ENCODE peak calls at places on chromosomes 16 and 17, in six cellular contexts. V is AG04450, W is neural crest cell, Z is GM10248, D is brain microvascular endothelial cell, M is A549. N is an unnamed sample.

GRCh38 chr17:67137026-67137370 is 92.6 kb downstream of the CACNG1 start:
- DNase-seq in V (no peak), W (no peak), Z (no peak), D (no peak), M (no peak), N (no peak)

GRCh38 chr16:4375717-4376116 is 4.1 kb downstream of the VASN start:
- DNase-seq in V (no peak), W (no peak), Z (no peak), D (no peak), M (no peak), N (no peak)

GRCh38 chr17:73710095-73710592 is 65.9 kb upstream of the SDK2 start:
- DNase-seq in V (peak), W (peak), Z (peak), D (peak), M (peak), N (peak)

GRCh38 chr16:24525970-24526559 is 13.3 kb upstream of the RBBP6 start:
- DNase-seq in V (no peak), W (no peak), Z (no peak), D (no peak), M (peak), N (no peak)

GRCh38 chr17:41914358-41914766 is 4.4 kb downstream of the ACLY start:
- DNase-seq in V (no peak), W (no peak), Z (no peak), D (peak), M (no peak), N (no peak)

GRCh38 chr16:24737391-24737871 is 8.0 kb downstream of the TNRC6A start:
- DNase-seq in V (no peak), W (no peak), Z (no peak), D (peak), M (no peak), N (no peak)

GRCh38 chr17:4566785-4567184 is 6.4 kb upstream of the GGT6 start:
- DNase-seq in V (no peak), W (peak), Z (peak), D (peak), M (peak), N (peak)

GRCh38 chr16:67882374-67883145 is 2.1 kb upstream of the NRN1L start:
- DNase-seq in V (no peak), W (no peak), Z (no peak), D (no peak), M (no peak), N (no peak)

GRCh38 chr16:86942469-86943175 is 364.3 kb downstream of the FOXL1 start:
- DNase-seq in V (no peak), W (no peak), Z (no peak), D (peak), M (no peak), N (no peak)

GRCh38 chr16:87295259-87295658 is 21.9 kb downstream of the C16orf95 start:
- DNase-seq in V (no peak), W (no peak), Z (no peak), D (no peak), M (no peak), N (no peak)

GRCh38 chr17:68182940-68183551 is 64.8 kb upstream of the AMZ2 start:
- DNase-seq in V (no peak), W (no peak), Z (peak), D (no peak), M (no peak), N (peak)

GRCh38 chr17:32936894-32937500 is 9.0 kb downstream of the TMEM98 start:
- DNase-seq in V (peak), W (peak), Z (peak), D (peak), M (peak), N (peak)

GRCh38 chr16:74309789-74310781 is 13.5 kb downstream of the PSMD7 start:
- DNase-seq in V (peak), W (no peak), Z (peak), D (peak), M (peak), N (peak)

GRCh38 chr16:48117217-48118105 is 38.3 kb downstream of the ABCC12 start:
- DNase-seq in V (no peak), W (peak), Z (peak), D (peak), M (peak), N (peak)

GRCh38 chr17:47205419-47205963 is 3.7 kb upstream of the MYL4 start:
- DNase-seq in V (no peak), W (no peak), Z (peak), D (peak), M (no peak), N (peak)

GRCh38 chr16:3731126-3731935 is 14.0 kb upstream of the TRAP1 start:
- DNase-seq in V (no peak), W (no peak), Z (no peak), D (no peak), M (no peak), N (no peak)

GRCh38 chr16:85888405-85889331 is 10.3 kb upstream of the IRF8 start:
- DNase-seq in V (no peak), W (no peak), Z (peak), D (peak), M (peak), N (peak)

GRCh38 chr17:66990047-66990446 is 25.5 kb downstream of the CACNG4 start:
- DNase-seq in V (no peak), W (no peak), Z (no peak), D (no peak), M (no peak), N (no peak)

GRCh38 chr17:79406316-79406715 is 204.5 kb downstream of the RBFOX3 start:
- DNase-seq in V (no peak), W (no peak), Z (no peak), D (no peak), M (no peak), N (no peak)

GRCh38 chr17:41762391-41762790 is 24.1 kb downstream of the JUP start:
- DNase-seq in V (no peak), W (no peak), Z (no peak), D (no peak), M (no peak), N (no peak)

GRCh38 chr17:13575922-13576419 is 25.8 kb downstream of the HS3ST3A1 start:
- DNase-seq in V (no peak), W (no peak), Z (no peak), D (no peak), M (no peak), N (no peak)

GRCh38 chr16:85380905-85381737 is 232.0 kb upstream of the GSE1 start:
- DNase-seq in V (no peak), W (no peak), Z (no peak), D (no peak), M (no peak), N (no peak)

GRCh38 chr17:58417300-58418092 is at the start of gene RNF43:
- DNase-seq in V (peak), W (peak), Z (peak), D (peak), M (peak), N (peak)

GRCh38 chr17:5077781-5078105 is 524 bp upstream of the ZFP3 start:
- DNase-seq in V (no peak), W (no peak), Z (no peak), D (no peak), M (no peak), N (no peak)

GRCh38 chr16:78656887-78657286 is 557.4 kb downstream of the WWOX start:
- DNase-seq in V (no peak), W (no peak), Z (no peak), D (no peak), M (no peak), N (no peak)

GRCh38 chr17:61444831-61445230 is 7.4 kb upstream of the TBX4 start:
- DNase-seq in V (no peak), W (no peak), Z (no peak), D (no peak), M (peak), N (no peak)

GRCh38 chr16:30783280-30784109 is 3.5 kb downstream of the ZNF629 start:
- DNase-seq in V (no peak), W (no peak), Z (no peak), D (no peak), M (no peak), N (no peak)

GRCh38 chr16:58756650-58757332 is 22.7 kb upstream of the GOT2 start:
- DNase-seq in V (no peak), W (no peak), Z (no peak), D (no peak), M (no peak), N (no peak)

GRCh38 chr17:82223517-82223916 is 5.3 kb upstream of the SLC16A3 start:
- DNase-seq in V (no peak), W (no peak), Z (no peak), D (no peak), M (no peak), N (no peak)

GRCh38 chr16:3171855-3172593 is 16.0 kb upstream of the OR1F1 start:
- DNase-seq in V (no peak), W (no peak), Z (no peak), D (peak), M (peak), N (peak)

GRCh38 chr17:4998666-4999428 is 1.1 kb downstream of the KIF1C start:
- DNase-seq in V (no peak), W (no peak), Z (peak), D (no peak), M (peak), N (peak)

GRCh38 chr17:31687505-31688126 is 171.4 kb downstream of the COPRS start:
- DNase-seq in V (no peak), W (no peak), Z (no peak), D (no peak), M (no peak), N (no peak)

GRCh38 chr17:9071016-9071415 is 49.7 kb downstream of the NTN1 start:
- DNase-seq in V (no peak), W (no peak), Z (no peak), D (no peak), M (no peak), N (no peak)

GRCh38 chr17:68248199-68248825 is 469 bp downstream of the AMZ2 start:
- DNase-seq in V (no peak), W (no peak), Z (no peak), D (peak), M (peak), N (no peak)

GRCh38 chr17:51107666-51108227 is 12.9 kb downstream of the SPAG9 start:
- DNase-seq in V (no peak), W (no peak), Z (no peak), D (no peak), M (no peak), N (no peak)

GRCh38 chr17:66459811-66460270 is 157.4 kb downstream of the PRKCA start:
- DNase-seq in V (peak), W (no peak), Z (no peak), D (peak), M (peak), N (peak)

DNA sequence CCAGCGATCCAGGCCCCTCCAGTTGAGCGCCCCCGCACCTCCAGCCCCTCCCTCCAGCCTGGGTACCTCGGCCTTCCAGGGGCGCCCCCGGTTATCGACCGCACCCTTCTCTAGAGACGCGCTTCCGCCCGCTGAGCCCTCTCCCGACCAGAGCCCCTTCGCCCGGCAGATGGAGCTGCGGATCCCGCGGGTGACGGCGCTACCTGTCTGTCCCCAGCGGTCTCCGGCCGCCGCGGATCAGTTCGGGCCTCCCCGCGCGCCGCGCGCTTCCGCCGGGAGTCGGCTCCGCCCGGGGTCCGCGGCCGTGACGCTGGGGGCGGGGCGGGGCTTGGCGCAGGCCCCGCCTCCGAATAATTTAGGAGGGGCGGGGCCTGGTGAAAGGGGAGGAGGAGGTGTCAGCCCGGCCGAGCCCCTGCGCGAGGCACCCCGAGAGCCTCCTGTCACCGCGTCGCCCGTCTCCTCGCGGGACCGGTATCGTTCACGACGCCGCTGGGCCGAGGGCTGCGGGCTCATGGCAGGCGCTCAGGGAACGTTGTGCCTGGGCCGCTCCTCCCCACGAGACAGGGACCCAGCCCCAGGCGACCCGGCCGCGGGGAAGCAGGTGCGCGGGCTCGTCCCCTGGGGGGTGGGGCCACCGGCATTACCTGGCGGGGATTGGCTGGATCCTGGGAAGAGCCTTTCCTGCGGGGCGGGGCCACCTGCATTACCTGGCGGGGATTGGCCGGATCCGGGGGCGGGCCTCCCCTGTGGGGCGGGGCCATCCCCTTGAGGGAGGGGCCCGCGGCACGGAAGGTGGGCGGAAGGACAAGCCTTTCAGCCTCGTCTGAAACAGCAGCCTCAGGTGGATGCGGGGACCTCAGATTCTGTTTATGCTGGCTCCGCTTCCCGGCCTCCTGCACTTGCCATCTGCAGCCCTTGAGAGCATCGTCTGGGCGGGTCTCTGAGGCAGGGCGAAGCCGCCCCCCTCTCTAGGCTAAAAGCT is at the start of gene SPATA2L:
- DNase-seq in V (no peak), W (peak), Z (peak), D (peak), M (peak), N (peak)
- TF ChIP-seq CTCF in V (no peak), W (peak), Z (peak), D (peak), M (no peak), N (peak)

DNA sequence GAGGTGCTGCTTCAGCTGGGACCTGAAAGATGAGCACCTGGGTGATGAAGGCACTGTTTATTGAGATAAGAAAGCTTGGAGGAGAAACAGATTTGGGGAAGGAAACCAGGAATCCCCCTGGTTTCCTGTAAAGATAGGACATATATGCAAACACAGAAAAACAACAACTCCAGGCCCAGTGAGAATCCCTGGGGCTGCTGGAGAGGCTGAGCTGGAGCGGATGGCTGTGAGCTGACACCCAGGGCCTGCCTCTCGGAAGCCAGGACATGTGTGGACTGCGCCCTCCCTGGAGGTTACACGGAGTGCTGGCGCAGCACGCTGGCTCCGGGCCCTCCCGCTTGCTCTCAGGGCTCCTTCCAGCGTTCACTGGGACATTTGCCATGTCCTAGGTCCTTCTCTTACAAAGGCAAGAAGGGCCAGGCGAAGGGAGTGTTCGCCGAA is 57.5 kb downstream of the CYB5B start:
- DNase-seq in V (no peak), W (no peak), Z (no peak), D (peak), M (no peak), N (no peak)
- TF ChIP-seq CTCF in V (no peak), W (no peak), Z (no peak), D (no peak), M (no peak), N (no peak)

DNA sequence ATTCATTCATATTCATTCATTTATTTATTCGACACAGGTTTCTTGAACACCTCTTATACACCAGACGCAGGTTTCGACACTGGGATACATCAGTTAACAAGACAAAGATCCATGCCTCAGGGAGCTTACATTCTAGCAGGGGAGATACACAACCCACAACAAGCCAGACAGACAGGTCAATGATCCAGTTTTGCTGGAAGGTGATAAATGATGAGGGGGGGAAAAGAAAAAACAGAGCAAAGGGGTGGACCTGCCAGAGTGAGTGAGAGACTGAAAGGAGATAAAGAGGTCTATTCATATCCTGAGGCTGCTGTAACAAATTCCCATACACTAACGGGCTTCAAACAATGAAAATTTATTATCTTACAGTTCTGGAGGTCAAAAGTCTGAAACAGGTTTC is 81.7 kb downstream of the GAS7 start:
- DNase-seq in V (no peak), W (no peak), Z (no peak), D (no peak), M (no peak), N (no peak)
- TF ChIP-seq CTCF in V (no peak), W (no peak), Z (no peak), D (no peak), M (no peak), N (no peak)

GRCh38 chr16:81350306-81350615 is 35.5 kb downstream of the GAN start:
- DNase-seq in V (no peak), W (no peak), Z (no peak), D (no peak), M (no peak), N (no peak)
- TF ChIP-seq CTCF in V (no peak), W (no peak), Z (no peak), D (peak), M (no peak), N (no peak)

GRCh38 chr16:17078950-17079631 is 391.7 kb downstream of the XYLT1 start:
- DNase-seq in V (no peak), W (no peak), Z (no peak), D (no peak), M (no peak), N (no peak)
- TF ChIP-seq CTCF in V (peak), W (no peak), Z (no peak), D (no peak), M (no peak), N (no peak)

GRCh38 chr16:719815-720506 is 985 bp upstream of the ANTKMT start:
- DNase-seq in V (no peak), W (no peak), Z (no peak), D (no peak), M (peak), N (peak)
- TF ChIP-seq CTCF in V (peak), W (peak), Z (peak), D (peak), M (peak), N (no peak)

GRCh38 chr17:1783834-1784611 is 22.2 kb downstream of the SERPINF1 start:
- DNase-seq in V (peak), W (no peak), Z (peak), D (peak), M (peak), N (no peak)
- TF ChIP-seq CTCF in V (peak), W (peak), Z (peak), D (peak), M (peak), N (peak)